ENCODE peak calls at places on chromosomes 16 and 17, in four cellular contexts. E is tibial artery, T is PC-9, U is ovary. D is an unnamed sample.

GRCh38 chr17:82873521-82873920 is 33.7 kb upstream of the ZNF750 start:
- DNase-seq in E (no peak), T (no peak), U (no peak), D (no peak)

GRCh38 chr17:75096082-75096625 is 8.4 kb downstream of the SLC16A5 start:
- DNase-seq in E (peak), T (peak), U (no peak), D (no peak)

GRCh38 chr17:71380535-71380934 is 740.3 kb upstream of the SOX9 start:
- DNase-seq in E (no peak), T (no peak), U (no peak), D (no peak)

GRCh38 chr17:20074489-20074888 is 65.3 kb downstream of the SPECC1 start:
- DNase-seq in E (no peak), T (no peak), U (no peak), D (no peak)

GRCh38 chr17:43175213-43176118 is 4.5 kb downstream of the NBR1 start:
- DNase-seq in E (no peak), T (no peak), U (no peak), D (no peak)

GRCh38 chr16:10616744-10617640 is 36.6 kb upstream of the EMP2 start:
- DNase-seq in E (no peak), T (peak), U (peak), D (no peak)

GRCh38 chr17:75856062-75856681 is 1.0 kb upstream of the WBP2 start:
- DNase-seq in E (peak), T (peak), U (no peak), D (no peak)

GRCh38 chr16:24858219-24859041 is 12.7 kb downstream of the SLC5A11 start:
- DNase-seq in E (no peak), T (no peak), U (peak), D (no peak)

GRCh38 chr16:78091419-78091818 is 8.0 kb upstream of the WWOX start:
- DNase-seq in E (no peak), T (no peak), U (no peak), D (no peak)

GRCh38 chr16:2752850-2753522 is 548 bp downstream of the SRRM2 start:
- DNase-seq in E (peak), T (peak), U (peak), D (peak)

GRCh38 chr16:9297437-9298113 is 206.1 kb downstream of the HAPSTR1 start:
- DNase-seq in E (peak), T (no peak), U (peak), D (no peak)

GRCh38 chr16:47581114-47581513 is 120.0 kb downstream of the PHKB start:
- DNase-seq in E (no peak), T (no peak), U (no peak), D (no peak)

GRCh38 chr16:11004957-11005610 is 60.7 kb downstream of the CLEC16A start:
- DNase-seq in E (no peak), T (no peak), U (no peak), D (no peak)

GRCh38 chr16:15427648-15428239 is 6.6 kb upstream of the BMERB1 start:
- DNase-seq in E (peak), T (no peak), U (peak), D (peak)

GRCh38 chr17:77501751-77502625 is 361.2 kb downstream of the SEC14L1 start:
- DNase-seq in E (peak), T (no peak), U (no peak), D (no peak)

GRCh38 chr16:70556063-70556462 is 32.4 kb downstream of the SF3B3 start:
- DNase-seq in E (no peak), T (no peak), U (no peak), D (no peak)
- H3K27ac ChIP-seq in E (no peak), T (peak), U (no peak), D (no peak)

DNA sequence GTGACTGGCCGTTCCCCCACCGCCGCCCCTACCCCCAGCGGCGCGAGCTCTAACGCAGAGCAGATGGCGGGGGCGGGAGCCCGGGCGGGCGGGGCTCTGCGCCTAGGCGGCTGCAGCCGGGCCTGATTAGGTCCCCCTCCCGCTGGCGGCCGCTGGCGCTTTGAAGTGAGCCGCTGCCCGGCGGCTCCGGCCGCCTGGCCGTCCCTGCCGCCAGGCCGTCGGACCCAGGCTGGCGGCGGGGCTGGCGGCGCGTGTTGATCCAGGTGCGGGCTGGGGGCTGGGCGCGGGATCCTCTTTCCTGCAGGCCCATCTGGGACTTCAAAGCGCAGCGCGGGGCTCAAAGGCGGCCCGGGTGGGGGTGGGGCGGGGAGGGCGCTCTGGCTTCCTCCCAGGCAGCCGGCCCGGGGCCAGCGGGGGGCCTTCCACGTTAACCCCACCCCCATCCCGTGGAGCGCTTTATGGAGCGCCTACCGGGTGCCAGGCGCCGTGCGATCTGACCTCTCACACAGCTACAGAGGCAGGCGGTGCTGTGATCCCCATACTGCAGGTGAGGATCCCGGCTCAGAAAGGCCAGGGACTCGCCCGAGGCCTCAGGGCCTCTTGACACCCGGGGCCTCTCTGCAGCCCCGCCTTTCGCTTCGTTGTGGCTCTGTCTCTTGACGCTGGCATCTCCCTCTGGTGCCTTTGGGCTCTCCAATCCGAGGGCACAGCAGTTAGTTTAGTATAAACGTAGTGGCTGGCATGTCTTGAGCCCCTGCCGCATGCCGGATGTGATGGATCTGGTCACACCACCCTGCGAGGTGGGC is 80.0 kb upstream of the NKD1 start:
- DNase-seq in E (no peak), T (no peak), U (no peak), D (peak)
- H3K4me3 ChIP-seq in E (peak), T (peak), U (peak), D (peak)

GRCh38 chr17:28842282-28843012 is at the start of gene FAM222B:
- DNase-seq in E (peak), T (peak), U (peak), D (peak)
- TF ChIP-seq CTCF in E (no peak), T (no peak), U (no peak), D (peak)

DNA sequence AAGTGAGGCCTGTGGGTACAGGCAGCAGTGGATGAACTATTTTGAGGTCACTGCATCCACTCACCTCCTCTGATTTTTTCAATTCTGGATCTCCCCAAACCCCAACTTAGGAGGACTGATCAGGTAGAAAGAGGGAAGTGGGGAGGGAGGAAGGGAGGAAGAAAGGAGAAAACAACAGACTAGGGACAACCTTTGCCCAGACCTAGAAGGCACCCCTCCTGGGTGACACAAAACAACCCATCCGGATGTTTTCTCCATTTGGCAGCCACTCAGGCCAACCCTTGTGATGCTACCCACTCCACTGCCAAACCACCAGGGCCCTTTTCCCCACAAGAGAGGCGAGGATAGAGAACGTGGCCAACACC is 2.7 kb downstream of the ORMDL3 start:
- DNase-seq in E (no peak), T (no peak), U (no peak), D (no peak)
- H3K27ac ChIP-seq in E (no peak), T (no peak), U (no peak), D (no peak)

GRCh38 chr17:8062807-8063483 is 24.1 kb downstream of the ALOX15B start:
- DNase-seq in E (no peak), T (no peak), U (no peak), D (no peak)
- H3K4me3 ChIP-seq in E (no peak), T (no peak), U (peak), D (no peak)

GRCh38 chr17:47850692-47851573 is at the start of gene SP6:
- DNase-seq in E (no peak), T (peak), U (peak), D (no peak)
- TF ChIP-seq CTCF in E (no peak), T (no peak), U (no peak), D (no peak)

DNA sequence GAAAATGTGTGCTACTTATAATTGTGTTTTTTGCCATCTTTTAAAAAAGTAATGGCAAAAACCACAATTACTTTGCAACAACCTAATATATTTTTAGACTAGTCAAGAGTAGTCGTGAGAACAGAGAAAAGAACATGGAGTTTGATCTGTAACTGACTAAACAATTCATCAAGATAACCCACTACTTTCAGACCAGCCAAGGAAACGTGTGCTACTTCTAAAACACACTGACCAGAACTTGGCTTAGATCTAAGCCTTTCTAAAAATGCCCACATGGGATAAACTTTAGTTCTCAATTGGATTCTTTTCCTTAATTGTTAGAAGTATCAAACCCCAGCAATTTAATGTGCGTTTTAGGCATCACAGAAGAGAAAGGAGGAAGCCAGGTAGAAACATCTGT is 594 bp downstream of the PECAM1 start:
- DNase-seq in E (no peak), T (no peak), U (no peak), D (no peak)
- H3K27ac ChIP-seq in E (peak), T (peak), U (no peak), D (no peak)

DNA sequence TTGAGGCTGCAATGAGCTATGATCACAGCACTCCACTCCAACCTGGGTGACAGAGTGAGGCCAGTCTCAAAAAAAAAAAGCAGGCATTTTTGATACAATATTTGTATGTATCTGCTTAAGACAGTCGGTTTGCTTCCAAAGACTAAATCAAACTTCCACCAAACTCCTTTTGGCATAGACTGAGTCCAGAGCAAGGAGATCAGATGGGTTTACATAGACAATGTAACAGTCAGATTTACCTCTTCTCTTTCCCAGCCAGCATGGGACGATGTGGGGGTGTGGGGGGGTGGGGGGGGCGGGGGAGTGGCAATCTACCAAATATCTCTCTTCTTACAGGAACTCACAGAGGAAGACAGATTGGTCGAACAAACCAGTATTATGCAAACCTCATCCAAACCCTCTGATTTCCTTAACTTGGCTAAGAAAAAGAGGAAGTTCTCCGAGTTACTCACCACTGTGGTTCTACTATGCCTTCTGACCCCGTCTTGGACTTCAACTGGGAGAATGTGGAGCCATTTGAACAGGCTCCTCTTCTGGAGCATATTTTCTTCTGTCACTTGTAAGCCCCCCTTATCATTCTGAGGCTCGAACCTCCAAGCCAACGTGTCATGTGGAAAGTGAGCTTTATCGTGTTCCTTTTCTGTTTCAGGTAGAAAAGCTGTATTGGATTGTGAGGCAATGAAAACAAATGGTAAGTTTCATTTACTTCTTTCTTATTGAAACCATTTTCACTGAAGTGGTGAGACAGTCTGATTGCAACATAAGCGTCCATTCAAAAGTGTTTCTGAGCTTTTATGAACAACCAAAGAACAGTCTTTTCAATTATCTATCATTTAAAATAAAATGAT is at the start of gene MILR1:
- DNase-seq in E (peak), T (peak), U (no peak), D (no peak)
- H3K4me3 ChIP-seq in E (no peak), T (peak), U (no peak), D (no peak)